ENCODE peak calls at places on chromosomes 16 and 17, in five cellular contexts. G is IMR-90, P is tibial artery, C is GM06990, L is lower lobe of right lung. H is an unnamed sample.

GRCh38 chr16:11359370-11359769 is 14.1 kb downstream of the RMI2 start:
- DNase-seq in C (no peak), L (no peak), P (no peak), G (peak; percentile 90), H (no peak)

GRCh38 chr17:83202002-83203000 is 122.9 kb downstream of the METRNL start:
- DNase-seq in C (no peak), P (peak; percentile 17), G (no peak), L (peak; percentile 39), H (peak; percentile 8)

GRCh38 chr17:65229596-65229995 is 92.4 kb downstream of the RGS9 start:
- DNase-seq in L (no peak), C (no peak), G (no peak), P (no peak), H (no peak)

GRCh38 chr17:35844547-35844946 is 24.1 kb downstream of the HEATR9 start:
- DNase-seq in P (no peak), C (no peak), L (no peak), G (no peak), H (no peak)

GRCh38 chr16:69089091-69089912 is 16.2 kb upstream of the HAS3 start:
- DNase-seq in P (no peak), C (no peak), L (peak; percentile 51), G (peak; percentile 53), H (no peak)

GRCh38 chr17:58328195-58329034 is at the start of gene TSPOAP1:
- DNase-seq in L (peak; percentile 63), G (no peak), C (peak; percentile 92), P (no peak), H (peak; percentile 19)

GRCh38 chr17:68238894-68239293 is 8.9 kb upstream of the AMZ2 start:
- DNase-seq in P (no peak), G (no peak), C (no peak), L (no peak), H (no peak)

GRCh38 chr16:11629071-11630030 is 38.9 kb upstream of the SNN start:
- DNase-seq in C (peak; percentile 55), G (peak; percentile 41), L (peak; percentile 68), P (peak; percentile 45), H (peak; percentile 41)

GRCh38 chr16:81263470-81264200 is 25.1 kb downstream of the BCO1 start:
- DNase-seq in C (no peak), P (no peak), G (peak; percentile 45), L (no peak), H (no peak)

GRCh38 chr16:79997257-79997656 is 396.7 kb upstream of the MAF start:
- DNase-seq in L (no peak), P (no peak), G (peak; percentile 26), C (no peak), H (no peak)

GRCh38 chr17:9343513-9343912 is 232.1 kb downstream of the STX8 start:
- DNase-seq in L (no peak), P (no peak), C (no peak), G (peak; percentile 18), H (no peak)

GRCh38 chr16:49464877-49465504 is 91.4 kb downstream of the C16orf78 start:
- DNase-seq in G (no peak), P (no peak), L (peak; percentile 34), C (no peak), H (no peak)

GRCh38 chr17:49509588-49509917 is 14.5 kb downstream of the NGFR start:
- DNase-seq in P (no peak), G (no peak), C (no peak), L (no peak), H (no peak)

GRCh38 chr17:74151551-74152315 is 51.7 kb upstream of the RPL38 start:
- DNase-seq in L (no peak), G (no peak), C (no peak), P (no peak), H (no peak)

DNA sequence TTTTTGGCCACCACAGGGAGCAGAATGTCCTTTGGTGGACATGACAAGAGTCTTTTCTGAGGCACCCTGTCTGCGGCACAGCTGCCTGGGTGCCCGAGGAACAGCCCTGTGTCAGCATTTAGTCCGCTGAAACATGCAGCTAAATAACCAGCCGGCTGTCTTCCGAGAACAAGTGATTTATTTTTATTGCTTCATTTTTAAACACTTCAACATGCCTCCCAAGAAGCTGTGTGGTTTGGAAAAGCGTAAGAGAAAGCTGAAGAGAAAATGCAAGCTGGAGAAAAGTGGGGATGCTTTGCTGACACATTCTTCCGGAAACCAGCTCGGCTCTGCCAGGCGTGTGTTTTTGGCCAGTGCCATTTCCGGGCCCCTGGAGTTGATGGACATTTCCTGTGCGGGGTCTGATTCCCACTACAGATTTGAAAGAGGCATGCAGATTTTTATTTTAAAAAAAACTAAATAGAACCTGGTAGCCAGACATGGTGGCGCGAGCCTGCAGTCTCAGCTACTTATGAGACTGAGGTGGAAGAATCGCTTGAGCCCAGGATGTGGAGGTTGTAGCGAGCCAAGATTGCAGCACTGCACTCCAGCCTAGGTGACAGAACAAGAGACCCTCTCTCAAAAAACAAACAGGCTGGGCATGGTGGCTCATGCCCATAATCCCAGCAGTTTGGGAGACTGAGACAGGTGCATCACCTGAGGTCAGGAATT is 94.8 kb downstream of the SEC14L1 start:
- DNase-seq in C (no peak), L (peak; percentile 57), P (peak; percentile 61), G (peak; percentile 88), H (peak; percentile 45)
- H3K36me3 ChIP-seq in C (no peaks in the 10 kb centered on the region), L (no peaks in the 10 kb centered on the region), P (no peaks in the 10 kb centered on the region), G (no peaks in the 10 kb centered on the region), H (no peaks in the 10 kb centered on the region)

GRCh38 chr17:60740584-60740983 is 62.9 kb downstream of the BCAS3 start:
- DNase-seq in L (no peak), P (no peak), C (no peak), G (no peak), H (no peak)
- H3K36me3 ChIP-seq in L (no peaks in the 10 kb centered on the region), P (no peaks in the 10 kb centered on the region), C (no peaks in the 10 kb centered on the region), G (no peaks in the 10 kb centered on the region), H (no peaks in the 10 kb centered on the region)

DNA sequence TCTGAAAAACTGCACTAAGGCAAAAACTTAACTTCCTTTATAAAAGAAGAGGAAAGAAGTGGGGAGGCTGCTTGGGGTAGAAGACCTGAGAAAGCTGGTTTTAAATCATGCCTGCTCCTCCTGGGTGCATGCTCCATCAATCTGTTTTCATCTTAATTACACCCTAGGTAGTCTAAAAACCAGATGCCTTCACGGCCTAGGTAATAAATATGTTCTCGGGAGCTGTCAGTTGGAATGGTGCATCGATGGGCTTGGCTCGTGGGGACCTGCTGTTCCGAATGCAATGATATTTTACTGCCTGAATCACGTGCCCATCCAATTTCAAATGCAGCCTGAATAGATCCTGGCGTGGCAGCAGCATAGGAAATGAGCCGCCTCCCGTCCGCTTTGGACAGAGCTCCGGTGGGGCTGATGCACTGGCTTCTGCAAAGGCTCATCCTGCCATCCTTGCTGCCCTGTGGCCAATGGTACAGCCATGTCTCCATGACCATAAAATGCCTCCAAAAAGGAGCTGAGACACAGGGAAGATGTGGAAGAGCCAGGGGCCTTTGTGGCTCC is 18.8 kb upstream of the FAAP100 start:
- DNase-seq in P (no peak), L (no peak), G (no peak), C (no peak), H (no peak)
- H3K36me3 ChIP-seq in P (peaks cover 76% of the 10 kb centered on the region), L (peaks cover 93% of the 10 kb centered on the region), G (peaks cover 54% of the 10 kb centered on the region), C (peaks cover 46% of the 10 kb centered on the region), H (peaks cover 86% of the 10 kb centered on the region)

GRCh38 chr16:88805887-88806393 is 2.4 kb downstream of the CDT1 start:
- DNase-seq in L (no peak), P (no peak), G (no peak), C (no peak), H (no peak)

GRCh38 chr16:88807142-88807625 is 3.6 kb downstream of the CDT1 start:
- DNase-seq in L (no peak), P (no peak), G (no peak), C (no peak), H (no peak)

GRCh38 chr16:88805340-88805715 is 1.7 kb downstream of the CDT1 start:
- DNase-seq in L (no peak), C (no peak), P (no peak), G (no peak), H (no peak)

GRCh38 chr16:88807626-88808453 is 3.9 kb downstream of the APRT start:
- DNase-seq in G (no peak), P (no peak), C (no peak), L (no peak), H (no peak)

GRCh38 chr16:88806491-88807111 is 3.0 kb downstream of the CDT1 start:
- DNase-seq in P (no peak), L (no peak), G (no peak), C (no peak), H (no peak)
- H3K36me3 ChIP-seq in P (peaks cover 32% of the 10 kb centered on the region), L (peaks cover 14% of the 10 kb centered on the region), G (peaks cover 19% of the 10 kb centered on the region), C (peaks cover 38% of the 10 kb centered on the region), H (peaks cover 11% of the 10 kb centered on the region)